ENCODE peak calls at places on chromosomes 13 and 19, in six cellular contexts. One of them, this sample, is unnamed.

GRCh38 chr13:113357529-113357928 is 6.4 kb downstream of the GRTP1 start:
- DNase-seq in heart left ventricle: no peak
- DNase-seq in lower lobe of right lung: no peak
- DNase-seq in uterus: no peak
- DNase-seq in PC-3: peak
- DNase-seq in GM10248: no peak
- DNase-seq in this sample: no peak

GRCh38 chr13:113157206-113157928 is 1.1 kb upstream of the PROZ start:
- DNase-seq in GM10248: no peak
- DNase-seq in heart left ventricle: no peak
- DNase-seq in PC-3: no peak
- DNase-seq in uterus: no peak
- DNase-seq in lower lobe of right lung: no peak
- DNase-seq in this sample: no peak

GRCh38 chr13:42561752-42562467 is 12.0 kb upstream of the TNFSF11 start:
- DNase-seq in uterus: no peak
- DNase-seq in lower lobe of right lung: no peak
- DNase-seq in GM10248: no peak
- DNase-seq in PC-3: peak
- DNase-seq in heart left ventricle: no peak
- DNase-seq in this sample: no peak

GRCh38 chr19:52336976-52337375 is 933 bp downstream of the ZNF610 start:
- DNase-seq in heart left ventricle: no peak
- DNase-seq in uterus: no peak
- DNase-seq in PC-3: no peak
- DNase-seq in lower lobe of right lung: no peak
- DNase-seq in GM10248: no peak
- DNase-seq in this sample: no peak

GRCh38 chr13:59176775-59177174 is 987.0 kb downstream of the DIAPH3 start:
- DNase-seq in uterus: no peak
- DNase-seq in heart left ventricle: no peak
- DNase-seq in PC-3: peak
- DNase-seq in lower lobe of right lung: no peak
- DNase-seq in GM10248: peak
- DNase-seq in this sample: peak

GRCh38 chr13:89097994-89098393 is 1426.8 kb downstream of the SLITRK5 start:
- DNase-seq in GM10248: no peak
- DNase-seq in lower lobe of right lung: no peak
- DNase-seq in PC-3: no peak
- DNase-seq in uterus: no peak
- DNase-seq in heart left ventricle: no peak
- DNase-seq in this sample: no peak

GRCh38 chr19:35266904-35267817 is 1.6 kb upstream of the USF2 start:
- DNase-seq in PC-3: peak
- DNase-seq in GM10248: no peak
- DNase-seq in uterus: peak
- DNase-seq in lower lobe of right lung: peak
- DNase-seq in heart left ventricle: peak
- DNase-seq in this sample: peak

GRCh38 chr19:56350416-56351045 is 35.9 kb upstream of the ZSCAN5A start:
- DNase-seq in PC-3: peak
- DNase-seq in GM10248: peak
- DNase-seq in lower lobe of right lung: no peak
- DNase-seq in heart left ventricle: no peak
- DNase-seq in uterus: peak
- DNase-seq in this sample: peak

GRCh38 chr13:27427663-27428062 is 3.2 kb downstream of the GTF3A start:
- DNase-seq in lower lobe of right lung: no peak
- DNase-seq in heart left ventricle: no peak
- DNase-seq in PC-3: no peak
- DNase-seq in GM10248: no peak
- DNase-seq in uterus: no peak
- DNase-seq in this sample: no peak

GRCh38 chr13:42836930-42837329 is 55.5 kb downstream of the FAM216B start:
- DNase-seq in PC-3: peak
- DNase-seq in uterus: no peak
- DNase-seq in heart left ventricle: no peak
- DNase-seq in lower lobe of right lung: no peak
- DNase-seq in GM10248: no peak
- DNase-seq in this sample: no peak

GRCh38 chr19:36497001-36497400 is 7.6 kb upstream of the ZNF566 start:
- DNase-seq in heart left ventricle: no peak
- DNase-seq in uterus: no peak
- DNase-seq in PC-3: no peak
- DNase-seq in lower lobe of right lung: no peak
- DNase-seq in GM10248: no peak
- DNase-seq in this sample: no peak

GRCh38 chr13:74110053-74110452 is 24.2 kb downstream of the KLF12 start:
- DNase-seq in heart left ventricle: no peak
- DNase-seq in lower lobe of right lung: no peak
- DNase-seq in uterus: no peak
- DNase-seq in PC-3: no peak
- DNase-seq in GM10248: no peak
- DNase-seq in this sample: no peak

GRCh38 chr19:1134431-1134830 is 30.6 kb downstream of the GPX4 start:
- DNase-seq in heart left ventricle: no peak
- DNase-seq in PC-3: no peak
- DNase-seq in GM10248: no peak
- DNase-seq in uterus: no peak
- DNase-seq in lower lobe of right lung: no peak
- DNase-seq in this sample: no peak

GRCh38 chr19:42368765-42369164 is 21.3 kb downstream of the CNFN start:
- DNase-seq in heart left ventricle: no peak
- DNase-seq in PC-3: no peak
- DNase-seq in lower lobe of right lung: no peak
- DNase-seq in GM10248: no peak
- DNase-seq in uterus: no peak
- DNase-seq in this sample: no peak

GRCh38 chr19:35135389-35135909 is 590 bp upstream of the LGI4 start:
- DNase-seq in GM10248: peak
- DNase-seq in heart left ventricle: peak
- DNase-seq in lower lobe of right lung: peak
- DNase-seq in PC-3: peak
- DNase-seq in uterus: peak
- DNase-seq in this sample: peak

GRCh38 chr19:39677931-39678889 is 22.5 kb downstream of the LGALS16 start:
- DNase-seq in uterus: no peak
- DNase-seq in GM10248: no peak
- DNase-seq in PC-3: peak
- DNase-seq in lower lobe of right lung: peak
- DNase-seq in heart left ventricle: no peak
- DNase-seq in this sample: no peak

GRCh38 chr13:99126821-99127220 is 73.8 kb upstream of the UBAC2 start:
- DNase-seq in GM10248: no peak
- DNase-seq in PC-3: no peak
- DNase-seq in uterus: no peak
- DNase-seq in heart left ventricle: no peak
- DNase-seq in lower lobe of right lung: no peak
- DNase-seq in this sample: no peak

GRCh38 chr13:111385182-111385857 is 64.9 kb downstream of the TEX29 start:
- DNase-seq in lower lobe of right lung: no peak
- DNase-seq in GM10248: no peak
- DNase-seq in heart left ventricle: peak
- DNase-seq in PC-3: no peak
- DNase-seq in uterus: no peak
- DNase-seq in this sample: no peak

GRCh38 chr19:30864460-30865215 is 484.6 kb downstream of the TSHZ3 start:
- DNase-seq in lower lobe of right lung: peak
- DNase-seq in GM10248: no peak
- DNase-seq in heart left ventricle: no peak
- DNase-seq in PC-3: no peak
- DNase-seq in uterus: no peak
- DNase-seq in this sample: no peak

GRCh38 chr13:19150712-19151228 is 30.9 kb downstream of the TUBA3C start:
- DNase-seq in PC-3: no peak
- DNase-seq in lower lobe of right lung: no peak
- DNase-seq in uterus: no peak
- DNase-seq in GM10248: no peak
- DNase-seq in heart left ventricle: peak
- DNase-seq in this sample: no peak

GRCh38 chr13:29457299-29457698 is 138.2 kb downstream of the SLC7A1 start:
- DNase-seq in lower lobe of right lung: no peak
- DNase-seq in GM10248: no peak
- DNase-seq in uterus: no peak
- DNase-seq in PC-3: peak
- DNase-seq in heart left ventricle: no peak
- DNase-seq in this sample: no peak

GRCh38 chr13:106401081-106401480 is 134.4 kb downstream of the EFNB2 start:
- DNase-seq in uterus: no peak
- DNase-seq in lower lobe of right lung: no peak
- DNase-seq in heart left ventricle: no peak
- DNase-seq in GM10248: no peak
- DNase-seq in PC-3: no peak
- DNase-seq in this sample: no peak

GRCh38 chr19:7418575-7418974 is 69.8 kb downstream of the ARHGEF18 start:
- DNase-seq in lower lobe of right lung: no peak
- DNase-seq in heart left ventricle: no peak
- DNase-seq in GM10248: no peak
- DNase-seq in PC-3: no peak
- DNase-seq in uterus: no peak
- DNase-seq in this sample: no peak

GRCh38 chr19:7673995-7674667 is 2.8 kb upstream of the MCEMP1 start:
- DNase-seq in PC-3: peak
- DNase-seq in lower lobe of right lung: peak
- DNase-seq in heart left ventricle: peak
- DNase-seq in uterus: peak
- DNase-seq in GM10248: no peak
- DNase-seq in this sample: no peak

GRCh38 chr13:76937416-76937815 is 10.9 kb upstream of the ACOD1 start:
- DNase-seq in heart left ventricle: no peak
- DNase-seq in GM10248: no peak
- DNase-seq in PC-3: peak
- DNase-seq in lower lobe of right lung: no peak
- DNase-seq in uterus: no peak
- DNase-seq in this sample: no peak

GRCh38 chr13:106561551-106562170 is 6.3 kb downstream of the ARGLU1 start:
- DNase-seq in uterus: no peak
- DNase-seq in PC-3: no peak
- DNase-seq in GM10248: peak
- DNase-seq in lower lobe of right lung: no peak
- DNase-seq in heart left ventricle: no peak
- DNase-seq in this sample: peak

GRCh38 chr13:81540777-81541176 is 1199.9 kb upstream of the SPRY2 start:
- DNase-seq in heart left ventricle: no peak
- DNase-seq in uterus: no peak
- DNase-seq in lower lobe of right lung: no peak
- DNase-seq in PC-3: peak
- DNase-seq in GM10248: no peak
- DNase-seq in this sample: no peak

GRCh38 chr13:49935171-49936084 is 712 bp downstream of the SPRYD7 start:
- DNase-seq in PC-3: peak
- DNase-seq in GM10248: peak
- DNase-seq in lower lobe of right lung: peak
- DNase-seq in heart left ventricle: no peak
- DNase-seq in uterus: no peak
- DNase-seq in this sample: peak

GRCh38 chr13:37209621-37210020 is 104.2 kb upstream of the CSNK1A1L start:
- DNase-seq in uterus: no peak
- DNase-seq in PC-3: no peak
- DNase-seq in heart left ventricle: no peak
- DNase-seq in lower lobe of right lung: no peak
- DNase-seq in GM10248: no peak
- DNase-seq in this sample: no peak
- TF ChIP-seq CTCF in uterus: no peak
- TF ChIP-seq CTCF in PC-3: no peak
- TF ChIP-seq CTCF in heart left ventricle: no peak
- TF ChIP-seq CTCF in lower lobe of right lung: no peak
- TF ChIP-seq CTCF in GM10248: no peak
- TF ChIP-seq CTCF in this sample: no peak

DNA sequence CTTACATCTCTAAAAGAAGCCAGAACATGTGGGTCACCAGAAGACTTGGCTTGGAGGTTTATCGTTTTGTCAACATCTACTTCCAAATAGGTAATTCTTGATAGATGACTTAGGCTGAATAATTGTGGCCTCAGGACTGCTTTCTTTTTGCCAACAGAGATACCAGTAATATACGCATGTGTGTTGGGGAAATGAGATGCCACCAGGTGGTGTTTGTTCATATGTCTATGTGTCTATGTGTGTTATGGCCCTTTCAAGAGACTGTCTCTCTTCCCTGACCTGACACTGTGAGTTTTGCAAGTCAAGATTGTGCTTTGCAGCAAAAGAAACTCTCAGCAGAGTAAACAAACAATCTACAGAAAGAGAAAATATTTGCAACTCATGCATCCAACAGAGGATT is 31.6 kb upstream of the METTL21C start:
- DNase-seq in PC-3: peak
- DNase-seq in GM10248: no peak
- DNase-seq in lower lobe of right lung: no peak
- DNase-seq in heart left ventricle: no peak
- DNase-seq in uterus: no peak
- DNase-seq in this sample: no peak
- TF ChIP-seq CTCF in PC-3: peak
- TF ChIP-seq CTCF in GM10248: no peak
- TF ChIP-seq CTCF in lower lobe of right lung: no peak
- TF ChIP-seq CTCF in heart left ventricle: no peak
- TF ChIP-seq CTCF in uterus: no peak
- TF ChIP-seq CTCF in this sample: peak

DNA sequence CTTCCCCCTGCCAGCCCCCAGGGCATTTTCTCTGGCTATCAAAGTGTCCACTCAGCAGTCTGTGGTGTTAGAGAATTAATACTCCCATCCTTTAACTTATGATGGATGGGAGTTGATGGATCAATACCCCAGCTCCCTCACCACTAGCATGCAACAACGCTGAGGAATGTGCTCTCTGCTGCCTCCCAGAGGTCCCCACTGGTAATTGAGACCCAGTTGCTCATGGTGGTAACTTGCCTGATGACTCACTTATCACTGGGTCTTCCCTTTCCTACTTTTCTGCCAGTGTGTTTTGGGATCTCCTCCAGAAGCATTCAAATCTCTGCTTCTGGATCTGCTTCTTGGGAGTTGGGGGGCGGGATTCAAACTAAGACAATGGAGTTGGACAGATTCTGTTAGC is 20.3 kb upstream of the CACNA1A start:
- DNase-seq in uterus: no peak
- DNase-seq in GM10248: no peak
- DNase-seq in heart left ventricle: no peak
- DNase-seq in PC-3: peak
- DNase-seq in lower lobe of right lung: no peak
- DNase-seq in this sample: no peak
- TF ChIP-seq CTCF in uterus: no peak
- TF ChIP-seq CTCF in GM10248: no peak
- TF ChIP-seq CTCF in heart left ventricle: no peak
- TF ChIP-seq CTCF in PC-3: peak
- TF ChIP-seq CTCF in lower lobe of right lung: no peak
- TF ChIP-seq CTCF in this sample: peak

GRCh38 chr13:94595943-94596574 is at the start of gene TGDS:
- DNase-seq in lower lobe of right lung: peak
- DNase-seq in PC-3: peak
- DNase-seq in heart left ventricle: peak
- DNase-seq in GM10248: peak
- DNase-seq in uterus: peak
- DNase-seq in this sample: peak
- TF ChIP-seq CTCF in lower lobe of right lung: no peak
- TF ChIP-seq CTCF in PC-3: no peak
- TF ChIP-seq CTCF in heart left ventricle: peak
- TF ChIP-seq CTCF in GM10248: no peak
- TF ChIP-seq CTCF in uterus: peak
- TF ChIP-seq CTCF in this sample: no peak

This sample was measured in GM13977.